ENCODE peak calls at places on chromosomes 2 and 18, in six cellular contexts. One of them, this sample, is unnamed.

GRCh38 chr2:95266781-95267430 is 7.3 kb upstream of the PROM2 start:
- DNase-seq in GM23248: no peak
- DNase-seq in HCT116: no peak
- DNase-seq in fibroblast of lung: no peak
- DNase-seq in mammary epithelial cell: no peak
- DNase-seq in hepatocyte: no peak
- DNase-seq in this sample: no peak

GRCh38 chr2:231250146-231250545 is 51.7 kb downstream of the ARMC9 start:
- DNase-seq in mammary epithelial cell: peak; percentile 5
- DNase-seq in hepatocyte: no peak
- DNase-seq in fibroblast of lung: no peak
- DNase-seq in GM23248: peak; percentile 28
- DNase-seq in HCT116: no peak
- DNase-seq in this sample: no peak

GRCh38 chr18:39751161-39751560 is 2185.6 kb upstream of the CELF4 start:
- DNase-seq in fibroblast of lung: peak; percentile 48
- DNase-seq in mammary epithelial cell: no peak
- DNase-seq in hepatocyte: no peak
- DNase-seq in GM23248: peak; percentile 38
- DNase-seq in HCT116: no peak
- DNase-seq in this sample: no peak

GRCh38 chr2:165697727-165698620 is 96.1 kb downstream of the GALNT3 start:
- DNase-seq in GM23248: no peak
- DNase-seq in fibroblast of lung: no peak
- DNase-seq in mammary epithelial cell: no peak
- DNase-seq in hepatocyte: no peak
- DNase-seq in HCT116: no peak
- DNase-seq in this sample: no peak

GRCh38 chr2:237904806-237905599 is 45.6 kb downstream of the RAMP1 start:
- DNase-seq in fibroblast of lung: peak; percentile 90
- DNase-seq in HCT116: no peak
- DNase-seq in mammary epithelial cell: no peak
- DNase-seq in GM23248: peak; percentile 88
- DNase-seq in hepatocyte: no peak
- DNase-seq in this sample: peak; percentile 58

GRCh38 chr2:148259674-148260073 is 238.8 kb downstream of the MBD5 start:
- DNase-seq in HCT116: no peak
- DNase-seq in GM23248: no peak
- DNase-seq in hepatocyte: peak; percentile 18
- DNase-seq in mammary epithelial cell: peak; percentile 74
- DNase-seq in fibroblast of lung: peak; percentile 44
- DNase-seq in this sample: no peak

GRCh38 chr2:226398580-226398979 is 401.0 kb downstream of the IRS1 start:
- DNase-seq in fibroblast of lung: peak; percentile 30
- DNase-seq in GM23248: peak; percentile 22
- DNase-seq in mammary epithelial cell: no peak
- DNase-seq in HCT116: no peak
- DNase-seq in hepatocyte: no peak
- DNase-seq in this sample: no peak

GRCh38 chr2:121489284-121489683 is 41.4 kb upstream of the RNU4ATAC start:
- DNase-seq in HCT116: no peak
- DNase-seq in hepatocyte: no peak
- DNase-seq in mammary epithelial cell: peak; percentile 72
- DNase-seq in GM23248: no peak
- DNase-seq in fibroblast of lung: no peak
- DNase-seq in this sample: peak; percentile 63

GRCh38 chr2:232483923-232484627 is 3.6 kb downstream of the ECEL1 start:
- DNase-seq in hepatocyte: no peak
- DNase-seq in mammary epithelial cell: no peak
- DNase-seq in GM23248: no peak
- DNase-seq in HCT116: no peak
- DNase-seq in fibroblast of lung: no peak
- DNase-seq in this sample: no peak

DNA sequence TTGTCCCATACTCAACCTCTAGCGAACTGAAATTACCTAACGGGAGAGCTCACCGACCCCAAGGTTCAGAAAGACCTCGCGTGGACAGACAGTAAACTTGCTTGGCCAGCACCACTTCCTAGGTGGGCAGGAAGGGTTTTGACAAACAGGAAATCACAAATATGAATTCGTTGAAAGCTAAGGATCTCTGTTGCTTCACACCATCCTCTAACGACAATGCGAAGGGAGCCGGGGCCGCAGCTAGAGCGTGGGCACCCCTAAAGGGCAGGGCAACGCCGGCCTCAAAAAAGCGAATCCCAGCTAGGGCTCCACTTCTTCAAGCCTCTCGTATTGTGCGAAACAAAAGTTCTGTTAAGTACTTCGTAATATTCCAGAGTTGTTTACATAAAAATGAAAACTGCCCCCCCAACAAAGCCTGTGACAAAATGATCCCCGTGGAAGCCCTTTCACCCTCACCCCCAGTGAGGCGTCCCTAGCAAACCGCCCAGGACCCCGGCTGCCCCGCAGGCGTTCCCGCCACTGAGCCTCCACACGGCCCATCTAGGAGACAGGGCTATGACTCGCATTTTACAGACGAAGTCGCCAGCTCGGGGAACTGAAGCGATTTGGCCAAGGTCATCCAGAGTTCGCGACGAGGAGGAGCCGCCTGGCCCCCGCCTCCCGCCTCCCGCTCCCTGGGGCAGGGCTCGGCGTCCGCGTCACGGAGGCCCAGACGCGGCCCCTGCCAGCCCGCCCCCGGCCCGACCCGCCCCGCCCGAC is 548 bp downstream of the KANSL3 start:
- DNase-seq in fibroblast of lung: peak; percentile 92
- DNase-seq in HCT116: peak; percentile 56
- DNase-seq in GM23248: peak; percentile 97
- DNase-seq in hepatocyte: peak; percentile 91
- DNase-seq in mammary epithelial cell: peak; percentile 83
- DNase-seq in this sample: peak; percentile 90
- H2AFZ ChIP-seq in fibroblast of lung: no peak overlapping the region
- H2AFZ ChIP-seq in HCT116: no peak overlapping the region
- H2AFZ ChIP-seq in GM23248: peak overlapping the region; percentile 54
- H2AFZ ChIP-seq in hepatocyte: peak overlapping the region; percentile 69
- H2AFZ ChIP-seq in mammary epithelial cell: peak overlapping the region; percentile 98
- H2AFZ ChIP-seq in this sample: peak overlapping the region; percentile 12

DNA sequence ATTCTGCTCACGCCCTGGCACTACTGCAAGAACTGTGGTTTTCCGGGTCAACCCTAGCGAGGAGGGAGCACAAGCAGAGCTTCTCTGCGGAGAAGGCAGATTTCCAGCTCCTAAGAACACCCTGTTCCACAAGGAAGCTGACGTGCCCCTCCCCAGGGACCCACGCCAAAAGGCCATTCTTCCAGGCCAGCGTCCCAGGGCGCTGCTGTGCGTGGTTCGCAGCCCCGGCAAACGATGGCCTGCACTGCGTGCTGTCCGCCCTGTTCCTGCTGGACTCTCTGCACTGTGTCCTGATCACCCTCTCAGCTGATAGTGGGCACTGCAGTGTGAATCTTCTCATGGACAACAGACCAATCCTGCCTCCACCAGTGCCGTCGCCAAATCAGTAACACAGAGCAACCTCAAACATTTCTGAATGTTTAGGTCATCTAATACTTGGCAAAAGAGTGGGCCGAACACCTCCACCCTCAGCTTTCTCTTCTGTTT is 49.1 kb downstream of the ADI1 start:
- DNase-seq in mammary epithelial cell: peak; percentile 69
- DNase-seq in HCT116: no peak
- DNase-seq in GM23248: peak; percentile 91
- DNase-seq in hepatocyte: no peak
- DNase-seq in fibroblast of lung: peak; percentile 95
- DNase-seq in this sample: no peak
- H2AFZ ChIP-seq in mammary epithelial cell: peak overlapping the region; percentile 62
- H2AFZ ChIP-seq in HCT116: no peak overlapping the region
- H2AFZ ChIP-seq in GM23248: peak overlapping the region; percentile 50
- H2AFZ ChIP-seq in hepatocyte: no peak overlapping the region
- H2AFZ ChIP-seq in fibroblast of lung: peak overlapping the region; percentile 21
- H2AFZ ChIP-seq in this sample: no peak overlapping the region

GRCh38 chr18:59372975-59373374 is 13.9 kb upstream of the LMAN1 start:
- DNase-seq in mammary epithelial cell: no peak
- DNase-seq in fibroblast of lung: no peak
- DNase-seq in GM23248: no peak
- DNase-seq in hepatocyte: no peak
- DNase-seq in HCT116: no peak
- DNase-seq in this sample: no peak
- H2AFZ ChIP-seq in mammary epithelial cell: no peak overlapping the region
- H2AFZ ChIP-seq in fibroblast of lung: no peak overlapping the region
- H2AFZ ChIP-seq in GM23248: no peak overlapping the region
- H2AFZ ChIP-seq in hepatocyte: no peak overlapping the region
- H2AFZ ChIP-seq in HCT116: no peak overlapping the region
- H2AFZ ChIP-seq in this sample: no peak overlapping the region

GRCh38 chr2:161139098-161139987 is 20.9 kb upstream of the TANK start:
- DNase-seq in HCT116: no peak
- DNase-seq in GM23248: peak; percentile 84
- DNase-seq in fibroblast of lung: peak; percentile 69
- DNase-seq in hepatocyte: no peak
- DNase-seq in mammary epithelial cell: peak; percentile 28
- DNase-seq in this sample: no peak
- H2AFZ ChIP-seq in HCT116: peak overlapping the region; percentile 3
- H2AFZ ChIP-seq in GM23248: peak overlapping the region; percentile 4
- H2AFZ ChIP-seq in fibroblast of lung: no peak overlapping the region
- H2AFZ ChIP-seq in hepatocyte: no peak overlapping the region
- H2AFZ ChIP-seq in mammary epithelial cell: peak overlapping the region; percentile 71
- H2AFZ ChIP-seq in this sample: no peak overlapping the region

GRCh38 chr18:75884728-75885127 is 457.2 kb upstream of the SMIM21 start:
- DNase-seq in hepatocyte: no peak
- DNase-seq in fibroblast of lung: no peak
- DNase-seq in GM23248: no peak
- DNase-seq in mammary epithelial cell: no peak
- DNase-seq in HCT116: no peak
- DNase-seq in this sample: peak; percentile 15

GRCh38 chr18:75875559-75875958 is 448.1 kb upstream of the SMIM21 start:
- DNase-seq in GM23248: no peak
- DNase-seq in mammary epithelial cell: no peak
- DNase-seq in HCT116: no peak
- DNase-seq in hepatocyte: no peak
- DNase-seq in fibroblast of lung: no peak
- DNase-seq in this sample: no peak

GRCh38 chr18:75879196-75879595 is 451.7 kb upstream of the SMIM21 start:
- DNase-seq in mammary epithelial cell: no peak
- DNase-seq in hepatocyte: no peak
- DNase-seq in fibroblast of lung: peak; percentile 72
- DNase-seq in HCT116: no peak
- DNase-seq in GM23248: peak; percentile 0
- DNase-seq in this sample: no peak

GRCh38 chr18:75880913-75881504 is 453.5 kb upstream of the SMIM21 start:
- DNase-seq in GM23248: no peak
- DNase-seq in mammary epithelial cell: no peak
- DNase-seq in fibroblast of lung: no peak
- DNase-seq in HCT116: no peak
- DNase-seq in hepatocyte: no peak
- DNase-seq in this sample: no peak

DNA sequence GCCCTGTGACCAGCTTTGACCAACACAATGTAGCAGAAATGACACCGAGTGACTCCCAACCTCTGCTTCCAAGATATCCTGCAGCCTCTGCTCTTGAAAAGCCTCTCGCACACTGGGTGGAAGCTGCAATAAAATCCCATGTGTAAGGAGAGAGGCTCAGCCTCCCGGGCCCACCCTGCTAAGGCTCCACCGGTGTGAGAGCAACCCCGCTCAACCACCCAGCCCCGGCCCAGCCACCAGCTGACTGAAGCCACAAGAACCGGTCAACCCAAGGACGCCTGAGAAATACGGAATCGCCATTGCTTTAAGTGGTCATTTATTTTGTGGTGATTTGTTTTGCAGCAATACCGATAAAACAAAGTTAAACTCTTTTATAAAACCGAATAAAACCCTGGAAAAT is 452.8 kb upstream of the SMIM21 start:
- DNase-seq in GM23248: no peak
- DNase-seq in hepatocyte: no peak
- DNase-seq in mammary epithelial cell: no peak
- DNase-seq in fibroblast of lung: no peak
- DNase-seq in HCT116: no peak
- DNase-seq in this sample: no peak
- H2AFZ ChIP-seq in GM23248: no peak overlapping the region
- H2AFZ ChIP-seq in hepatocyte: no peak overlapping the region
- H2AFZ ChIP-seq in mammary epithelial cell: no peak overlapping the region
- H2AFZ ChIP-seq in fibroblast of lung: no peak overlapping the region
- H2AFZ ChIP-seq in HCT116: no peak overlapping the region
- H2AFZ ChIP-seq in this sample: no peak overlapping the region

GRCh38 chr18:63970803-63971191 is 916 bp downstream of the SERPINB8 start:
- DNase-seq in mammary epithelial cell: peak; percentile 79
- DNase-seq in GM23248: peak; percentile 77
- DNase-seq in HCT116: no peak
- DNase-seq in hepatocyte: peak; percentile 78
- DNase-seq in fibroblast of lung: peak; percentile 51
- DNase-seq in this sample: no peak

GRCh38 chr18:63974991-63975390 is 5.1 kb downstream of the SERPINB8 start:
- DNase-seq in hepatocyte: no peak
- DNase-seq in HCT116: peak; percentile 21
- DNase-seq in fibroblast of lung: peak; percentile 23
- DNase-seq in GM23248: peak; percentile 71
- DNase-seq in mammary epithelial cell: peak; percentile 45
- DNase-seq in this sample: no peak

GRCh38 chr18:63975632-63976031 is 5.8 kb downstream of the SERPINB8 start:
- DNase-seq in HCT116: no peak
- DNase-seq in mammary epithelial cell: no peak
- DNase-seq in GM23248: no peak
- DNase-seq in fibroblast of lung: no peak
- DNase-seq in hepatocyte: no peak
- DNase-seq in this sample: no peak

GRCh38 chr18:63969965-63970802 is at the start of gene SERPINB8:
- DNase-seq in hepatocyte: peak; percentile 96
- DNase-seq in mammary epithelial cell: peak; percentile 98
- DNase-seq in GM23248: peak; percentile 98
- DNase-seq in fibroblast of lung: peak; percentile 95
- DNase-seq in HCT116: peak; percentile 88
- DNase-seq in this sample: peak; percentile 79

DNA sequence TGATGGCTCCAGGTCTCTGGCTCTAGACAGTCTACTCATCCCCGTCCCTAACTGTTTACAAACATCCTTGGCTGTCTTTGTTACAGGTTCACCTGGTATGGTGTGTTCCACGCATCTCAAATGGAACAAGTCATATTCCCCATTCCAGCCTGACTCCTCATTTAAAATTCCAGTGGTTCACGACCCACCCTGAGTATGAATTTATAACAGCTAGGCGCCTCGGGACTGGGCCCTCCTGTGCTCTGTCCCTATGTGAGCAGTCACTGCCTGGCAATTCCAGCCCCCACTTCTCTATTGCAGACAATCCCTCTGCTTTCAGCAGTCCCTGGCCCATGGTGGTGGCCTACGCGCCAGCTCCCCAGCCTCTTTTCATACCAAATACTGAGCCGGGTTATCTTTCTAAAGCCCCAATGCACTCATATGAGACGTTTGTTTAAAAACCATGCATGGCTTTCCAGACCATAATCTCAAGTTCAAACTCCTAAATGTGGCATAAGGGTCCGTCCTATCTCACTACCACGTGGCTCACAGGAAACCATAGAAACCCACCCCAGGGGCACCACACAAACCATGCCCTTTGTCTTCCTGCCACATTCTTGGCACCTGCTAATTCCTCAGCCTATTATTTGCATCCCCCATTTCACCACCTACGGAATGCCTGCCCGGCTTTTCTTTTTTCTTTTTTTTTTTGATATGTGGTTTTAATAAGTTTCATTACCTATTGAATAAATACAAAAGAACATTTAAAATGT is 1.6 kb downstream of the SERPINB8 start:
- DNase-seq in GM23248: peak; percentile 17
- DNase-seq in fibroblast of lung: peak; percentile 32
- DNase-seq in hepatocyte: no peak
- DNase-seq in HCT116: no peak
- DNase-seq in mammary epithelial cell: no peak
- DNase-seq in this sample: no peak
- H2AFZ ChIP-seq in GM23248: peak overlapping the region; percentile 79
- H2AFZ ChIP-seq in fibroblast of lung: no peak overlapping the region
- H2AFZ ChIP-seq in hepatocyte: peak overlapping the region; percentile 61
- H2AFZ ChIP-seq in HCT116: no peak overlapping the region
- H2AFZ ChIP-seq in mammary epithelial cell: peak overlapping the region; percentile 73
- H2AFZ ChIP-seq in this sample: peak overlapping the region; percentile 89

GRCh38 chr18:27214831-27215230 is 29.7 kb upstream of the CHST9 start:
- DNase-seq in fibroblast of lung: no peak
- DNase-seq in mammary epithelial cell: peak; percentile 73
- DNase-seq in hepatocyte: no peak
- DNase-seq in HCT116: no peak
- DNase-seq in GM23248: no peak
- DNase-seq in this sample: no peak
- H2AFZ ChIP-seq in fibroblast of lung: no peak overlapping the region
- H2AFZ ChIP-seq in mammary epithelial cell: peak overlapping the region; percentile 76
- H2AFZ ChIP-seq in hepatocyte: no peak overlapping the region
- H2AFZ ChIP-seq in HCT116: no peak overlapping the region
- H2AFZ ChIP-seq in GM23248: no peak overlapping the region
- H2AFZ ChIP-seq in this sample: no peak overlapping the region